ENCODE peak calls at places on chromosomes 13 and 19, in seven cellular contexts. M is CD8-positive, alpha-beta T cell; C is AG10803; Z is BJ; W is brain microvascular endothelial cell; B is AG09309; T is pancreas. N is an unnamed sample.

GRCh38 chr19:24054044-24054935 is 32.7 kb upstream of the ZNF254 start:
- DNase-seq in M (no peak), C (peak), Z (peak), W (peak), B (peak), T (no peak), N (peak)

GRCh38 chr13:113997845-113998751 is 24.2 kb upstream of the C13orf46 start:
- DNase-seq in M (no peak), C (peak), Z (peak), W (peak), B (peak), T (no peak), N (no peak)

GRCh38 chr19:56441206-56441792 is 35.8 kb downstream of the ZNF667 start:
- DNase-seq in M (no peak), C (no peak), Z (no peak), W (no peak), B (no peak), T (no peak), N (no peak)

GRCh38 chr13:54433511-54434206 is 1405.0 kb downstream of the OLFM4 start:
- DNase-seq in M (no peak), C (no peak), Z (no peak), W (no peak), B (no peak), T (peak), N (no peak)

GRCh38 chr19:54532528-54532927 is 29.9 kb downstream of the LAIR2 start:
- DNase-seq in M (no peak), C (no peak), Z (no peak), W (no peak), B (no peak), T (no peak), N (no peak)

GRCh38 chr19:16969127-16969526 is 57.5 kb downstream of the CPAMD8 start:
- DNase-seq in M (no peak), C (no peak), Z (no peak), W (peak), B (no peak), T (no peak), N (no peak)

GRCh38 chr19:2084993-2085720 is 11.0 kb downstream of the MOB3A start:
- DNase-seq in M (peak), C (peak), Z (no peak), W (no peak), B (no peak), T (peak), N (no peak)

GRCh38 chr19:34350161-34350561 is 14.8 kb upstream of the GPI start:
- DNase-seq in M (peak), C (peak), Z (no peak), W (no peak), B (no peak), T (no peak), N (no peak)

GRCh38 chr13:79604752-79605151 is 123.8 kb downstream of the NDFIP2 start:
- DNase-seq in M (no peak), C (no peak), Z (no peak), W (no peak), B (no peak), T (no peak), N (no peak)

GRCh38 chr13:114015608-114016295 is 41.9 kb upstream of the C13orf46 start:
- DNase-seq in M (no peak), C (no peak), Z (peak), W (no peak), B (no peak), T (no peak), N (no peak)

GRCh38 chr13:41590643-41591042 is 133.3 kb downstream of the RGCC start:
- DNase-seq in M (no peak), C (no peak), Z (no peak), W (no peak), B (no peak), T (no peak), N (no peak)

GRCh38 chr13:41595298-41595697 is 137.9 kb downstream of the RGCC start:
- DNase-seq in M (no peak), C (no peak), Z (no peak), W (no peak), B (no peak), T (no peak), N (no peak)

GRCh38 chr13:41597348-41598041 is 140.1 kb downstream of the RGCC start:
- DNase-seq in M (no peak), C (no peak), Z (no peak), W (no peak), B (no peak), T (no peak), N (no peak)

GRCh38 chr13:41599619-41600018 is 142.3 kb downstream of the RGCC start:
- DNase-seq in M (no peak), C (no peak), Z (no peak), W (no peak), B (no peak), T (no peak), N (no peak)

DNA sequence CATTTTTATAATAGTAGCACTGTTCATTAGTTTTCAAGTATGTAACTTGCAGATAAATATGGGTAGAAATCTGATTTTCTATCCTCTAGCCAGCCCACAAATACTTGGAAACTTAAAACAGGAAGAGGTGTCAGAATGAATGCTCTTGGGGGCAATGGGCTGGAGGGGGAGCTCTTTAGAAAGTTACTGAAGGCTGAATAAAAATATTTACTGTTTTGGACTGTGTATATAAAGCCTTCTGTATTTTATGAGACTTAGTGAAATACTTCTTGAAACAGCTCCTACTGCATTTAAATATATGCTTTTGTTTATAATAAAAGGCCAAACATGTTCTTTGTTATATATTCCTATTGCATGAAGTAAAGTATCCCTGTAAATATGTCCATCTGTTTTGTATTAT is 138.8 kb downstream of the RGCC start:
- DNase-seq in M (no peak), C (no peak), Z (no peak), W (no peak), B (no peak), T (no peak), N (no peak)
- TF ChIP-seq CTCF in M (no peak), C (peak), Z (peak), W (peak), B (no peak), T (no peak), N (peak)

DNA sequence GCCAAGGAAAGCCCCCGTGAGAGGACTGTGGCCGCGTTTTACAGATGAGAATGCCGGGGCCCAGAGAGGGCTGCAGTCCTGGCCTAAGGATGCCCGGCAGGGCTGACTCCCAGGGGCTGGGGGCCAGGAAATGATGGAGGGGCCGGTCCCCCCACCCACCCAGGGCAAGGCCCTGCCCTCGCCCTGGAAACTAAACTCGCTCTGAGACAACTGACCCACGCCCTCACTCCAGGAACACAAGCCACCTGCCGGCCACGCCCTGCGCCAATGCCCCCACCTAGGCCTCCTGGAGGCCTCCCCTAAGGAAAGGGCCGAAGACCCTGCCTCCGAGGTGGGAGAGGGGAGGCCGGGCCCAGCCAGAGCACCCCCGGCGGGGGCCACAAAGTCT is 7.2 kb downstream of the ZBTB7A start:
- DNase-seq in M (no peak), C (no peak), Z (no peak), W (no peak), B (no peak), T (no peak), N (no peak)
- H3K4me3 ChIP-seq in M (no peak), C (peak), Z (peak), W (no peak), B (no peak), T (no peak), N (no peak)

GRCh38 chr19:49570997-49571676 is 9.2 kb downstream of the NOSIP start:
- DNase-seq in M (no peak), C (no peak), Z (no peak), W (no peak), B (no peak), T (no peak), N (no peak)
- TF ChIP-seq CTCF in M (no peak), C (no peak), Z (no peak), W (peak), B (peak), T (no peak), N (no peak)

GRCh38 chr19:10420444-10421239 is at the start of gene PDE4A:
- DNase-seq in M (no peak), C (no peak), Z (no peak), W (no peak), B (no peak), T (no peak), N (no peak)
- H3K4me3 ChIP-seq in M (peak), C (peak), Z (peak), W (peak), B (peak), T (no peak), N (peak)

GRCh38 chr19:28537079-28537478 is 675.9 kb downstream of the UQCRFS1 start:
- DNase-seq in M (no peak), C (no peak), Z (no peak), W (no peak), B (no peak), T (no peak), N (no peak)

GRCh38 chr19:28535352-28535775 is 677.6 kb downstream of the UQCRFS1 start:
- DNase-seq in M (no peak), C (no peak), Z (no peak), W (no peak), B (no peak), T (no peak), N (no peak)

GRCh38 chr19:28534740-28535351 is 678.1 kb downstream of the UQCRFS1 start:
- DNase-seq in M (no peak), C (no peak), Z (no peak), W (no peak), B (no peak), T (no peak), N (no peak)

GRCh38 chr19:28539759-28540158 is 673.2 kb downstream of the UQCRFS1 start:
- DNase-seq in M (no peak), C (no peak), Z (no peak), W (no peak), B (no peak), T (no peak), N (no peak)

DNA sequence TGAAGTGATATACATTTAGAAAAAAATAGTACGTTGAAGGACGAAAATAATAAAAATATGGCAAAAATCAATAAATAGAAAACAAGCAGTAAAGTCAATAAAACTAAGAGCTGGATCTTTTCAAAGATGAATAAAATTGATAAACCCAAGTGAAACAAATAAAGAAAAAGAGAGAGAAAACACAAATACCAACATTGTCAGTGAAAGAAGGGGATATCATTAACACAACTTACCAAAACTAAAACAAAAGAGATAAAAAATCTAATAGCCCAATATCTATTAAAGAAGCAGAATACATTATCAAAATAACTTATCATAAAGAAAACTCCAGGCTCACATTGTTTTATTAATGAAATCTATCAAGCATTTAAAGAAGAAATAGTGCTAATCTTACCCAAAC is 675.1 kb downstream of the UQCRFS1 start:
- DNase-seq in M (no peak), C (no peak), Z (no peak), W (no peak), B (no peak), T (no peak), N (no peak)
- TF ChIP-seq CTCF in M (no peak), C (no peak), Z (no peak), W (no peak), B (no peak), T (no peak), N (no peak)

DNA sequence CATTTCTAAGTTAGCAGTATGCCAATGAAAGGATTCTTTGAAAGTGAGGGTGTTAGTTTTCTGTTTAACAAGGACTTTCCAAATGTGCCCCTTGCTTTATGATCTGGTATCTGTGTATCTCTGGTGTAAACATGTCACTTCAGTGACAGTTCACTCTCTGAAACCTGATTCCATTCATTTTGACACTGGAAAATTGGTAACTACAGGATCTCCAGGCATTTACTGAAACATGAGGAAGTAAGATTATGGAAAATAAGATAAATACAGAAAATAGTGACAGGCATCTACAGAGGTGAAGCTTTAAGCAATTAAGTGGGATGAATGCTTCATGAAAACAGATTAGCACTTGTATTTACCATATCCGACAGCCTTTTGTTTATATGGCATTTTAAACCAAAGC is 101.6 kb upstream of the MYO16 start:
- DNase-seq in M (no peak), C (no peak), Z (no peak), W (no peak), B (no peak), T (no peak), N (no peak)
- H3K4me3 ChIP-seq in M (no peak), C (no peak), Z (no peak), W (no peak), B (no peak), T (no peak), N (no peak)

GRCh38 chr19:41154060-41154459 is 39.0 kb upstream of the CYP2S1 start:
- DNase-seq in M (no peak), C (no peak), Z (no peak), W (no peak), B (no peak), T (no peak), N (no peak)

GRCh38 chr19:41161903-41162302 is 31.1 kb upstream of the CYP2S1 start:
- DNase-seq in M (no peak), C (no peak), Z (no peak), W (no peak), B (no peak), T (no peak), N (no peak)

GRCh38 chr19:41159861-41160260 is 33.2 kb upstream of the CYP2S1 start:
- DNase-seq in M (no peak), C (no peak), Z (no peak), W (no peak), B (no peak), T (no peak), N (no peak)

DNA sequence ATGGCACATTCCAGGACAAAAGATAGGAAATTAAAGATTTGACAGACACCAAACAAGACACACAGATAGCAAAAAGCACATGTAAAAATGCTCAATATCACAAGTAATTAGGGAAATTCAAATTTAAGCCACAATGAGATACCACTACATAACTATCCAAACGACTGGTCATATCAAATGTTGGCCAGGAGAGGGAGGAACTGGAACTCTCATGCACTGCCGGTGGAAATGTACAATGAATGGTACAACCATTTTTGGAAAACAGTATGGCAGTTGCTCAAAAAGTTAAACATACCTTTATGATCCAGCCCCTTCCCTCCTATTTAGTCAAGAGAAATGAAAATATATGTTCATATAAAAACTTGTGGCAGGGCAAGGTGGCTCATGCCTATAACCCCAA is 36.8 kb upstream of the CYP2S1 start:
- DNase-seq in M (no peak), C (no peak), Z (no peak), W (no peak), B (no peak), T (no peak), N (no peak)
- TF ChIP-seq CTCF in M (no peak), C (peak), Z (peak), W (peak), B (no peak), T (no peak), N (no peak)

GRCh38 chr13:40484981-40485380 is 181.5 kb downstream of the FOXO1 start:
- DNase-seq in M (no peak), C (no peak), Z (no peak), W (no peak), B (no peak), T (no peak), N (no peak)

GRCh38 chr13:40484101-40484800 is 182.2 kb downstream of the FOXO1 start:
- DNase-seq in M (no peak), C (no peak), Z (no peak), W (no peak), B (no peak), T (no peak), N (no peak)

GRCh38 chr13:40485611-40486517 is 180.6 kb downstream of the FOXO1 start:
- DNase-seq in M (peak), C (no peak), Z (no peak), W (no peak), B (no peak), T (no peak), N (no peak)

GRCh38 chr13:40480915-40481525 is 185.4 kb downstream of the FOXO1 start:
- DNase-seq in M (no peak), C (no peak), Z (no peak), W (no peak), B (no peak), T (no peak), N (no peak)

DNA sequence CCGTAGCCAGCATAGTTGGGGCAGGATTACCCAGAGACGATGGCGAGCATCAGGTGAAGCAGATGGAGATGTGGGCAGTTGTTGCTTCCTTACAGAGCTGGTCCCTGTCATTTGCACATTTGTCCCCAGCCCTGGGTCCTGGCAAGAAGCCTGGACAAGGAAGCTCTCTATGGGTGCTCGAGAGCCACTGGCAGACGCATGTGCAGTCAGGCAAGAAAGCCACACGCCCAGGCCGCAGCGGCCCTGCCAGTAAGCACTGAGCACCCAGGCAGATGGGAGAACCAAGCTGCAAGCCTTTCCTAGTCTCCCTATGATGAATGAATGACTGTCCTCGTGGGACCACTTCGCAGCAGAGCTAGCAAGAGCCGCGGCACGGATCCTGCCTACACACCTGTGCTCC is 182.8 kb downstream of the FOXO1 start:
- DNase-seq in M (no peak), C (no peak), Z (no peak), W (no peak), B (no peak), T (no peak), N (no peak)
- H3K4me3 ChIP-seq in M (no peak), C (no peak), Z (no peak), W (no peak), B (no peak), T (no peak), N (no peak)

DNA sequence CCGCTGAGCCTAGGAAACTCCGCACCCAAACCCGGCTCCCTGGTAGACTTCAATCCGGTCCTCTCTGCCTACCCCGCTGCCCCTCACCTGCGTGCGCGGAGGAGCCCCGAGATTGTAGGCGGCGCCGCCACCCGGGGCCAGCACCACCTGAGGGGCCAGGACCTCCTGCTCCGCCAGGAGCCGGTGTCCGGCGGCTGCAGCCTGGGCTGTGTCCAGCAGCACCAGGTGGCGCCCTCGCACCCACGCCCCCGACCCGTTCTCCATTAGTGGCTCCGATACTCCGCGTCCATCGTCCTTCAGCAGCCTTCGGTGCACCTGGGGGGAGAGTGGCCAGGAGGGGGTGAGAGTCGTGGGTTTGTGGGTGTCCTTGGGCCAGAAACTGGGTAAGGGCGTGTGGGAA is 18.5 kb downstream of the MAN2B1 start:
- DNase-seq in M (no peak), C (no peak), Z (no peak), W (no peak), B (no peak), T (peak), N (no peak)
- TF ChIP-seq CTCF in M (no peak), C (no peak), Z (peak), W (peak), B (peak), T (peak), N (peak)